ENCODE peak calls at places on chromosomes 4 and X, in seven cellular contexts. F, T, C, L, A, X and D are unnamed samples.

GRCh38 chr4:56250801-56251200 is 136.5 kb downstream of the AASDH start:
- DNase-seq in F (no peak), T (no peak), C (no peak), L (no peak), A (no peak), X (no peak), D (no peak)

GRCh38 chr4:172040766-172041165 is 227.6 kb downstream of the GALNTL6 start:
- DNase-seq in F (no peak), T (no peak), C (no peak), L (no peak), A (no peak), X (no peak), D (no peak)

GRCh38 chrX:29903365-29903764 is 312.0 kb upstream of the MAGEB2 start:
- DNase-seq in F (no peak), T (no peak), C (no peak), L (no peak), A (no peak), X (no peak), D (peak)

GRCh38 chr4:15894923-15895411 is 43.6 kb downstream of the FGFBP1 start:
- DNase-seq in F (no peak), T (no peak), C (no peak), L (no peak), A (no peak), X (no peak), D (no peak)

GRCh38 chr4:47933798-47934197 is 19.4 kb upstream of the NFXL1 start:
- DNase-seq in F (no peak), T (peak), C (peak), L (no peak), A (no peak), X (no peak), D (peak)

GRCh38 chr4:155906554-155907247 is 3.2 kb downstream of the TDO2 start:
- DNase-seq in F (no peak), T (no peak), C (no peak), L (no peak), A (no peak), X (no peak), D (no peak)

GRCh38 chr4:85951-86350 is 32.8 kb downstream of the ZNF595 start:
- DNase-seq in F (no peak), T (no peak), C (no peak), L (no peak), A (no peak), X (no peak), D (no peak)

GRCh38 chr4:85005865-85006377 is 39.4 kb upstream of the WDFY3 start:
- DNase-seq in F (no peak), T (no peak), C (no peak), L (no peak), A (no peak), X (no peak), D (no peak)